ENCODE peak calls at places on chromosome 15, in four cellular contexts. O, U, E and A are unnamed samples.

GRCh38 chr15:51319539-51319938 is 18.9 kb downstream of the CYP19A1 start:
- DNase-seq in U (no peak), E (no peak), O (no peak), A (no peak)

GRCh38 chr15:78358114-78358513 is 18.0 kb downstream of the CRABP1 start:
- DNase-seq in E (no peak), O (no peak), U (no peak), A (no peak)

GRCh38 chr15:101147181-101147580 is 104.7 kb downstream of the CHSY1 start:
- DNase-seq in O (no peak), E (no peak), U (no peak), A (no peak)

GRCh38 chr15:35674873-35675781 is 129.2 kb upstream of the DPH6 start:
- DNase-seq in E (no peak), O (no peak), U (no peak), A (no peak)

GRCh38 chr15:41407341-41407740 is 5.0 kb upstream of the NDUFAF1 start:
- DNase-seq in E (no peak), U (no peak), O (no peak), A (no peak)

GRCh38 chr15:50891159-50891558 is 17.3 kb upstream of the AP4E1 start:
- DNase-seq in U (no peak), E (no peak), O (no peak), A (no peak)

GRCh38 chr15:69160976-69161877 is 792 bp downstream of the GLCE start:
- DNase-seq in O (no peak), U (peak; percentile 24), E (peak; percentile 64), A (no peak)

GRCh38 chr15:70094690-70095311 is 2.9 kb downstream of the TLE3 start:
- DNase-seq in E (no peak), U (peak; percentile 12), O (no peak), A (no peak)

GRCh38 chr15:88911766-88912118 is 1.4 kb downstream of the MFGE8 start:
- DNase-seq in O (no peak), U (no peak), E (peak; percentile 86), A (peak; percentile 89)

GRCh38 chr15:100973351-100974034 is 54.3 kb downstream of the LRRK1 start:
- DNase-seq in E (no peak), U (no peak), O (no peak), A (no peak)

GRCh38 chr15:33729648-33730047 is 238.6 kb upstream of the CHRM5 start:
- DNase-seq in O (no peak), E (no peak), U (no peak), A (no peak)

GRCh38 chr15:32704343-32705076 is 13.3 kb upstream of the GREM1 start:
- DNase-seq in E (no peak), U (no peak), O (no peak), A (no peak)

GRCh38 chr15:91116379-91117067 is 16.5 kb downstream of the SV2B start:
- DNase-seq in E (no peak), U (no peak), O (no peak), A (peak; percentile 10)

GRCh38 chr15:38547255-38547997 is 17.2 kb downstream of the RASGRP1 start:
- DNase-seq in U (no peak), O (no peak), E (no peak), A (no peak)

GRCh38 chr15:87752250-87752951 is 504.1 kb downstream of the NTRK3 start:
- DNase-seq in E (no peak), O (no peak), U (no peak), A (no peak)

GRCh38 chr15:90174140-90174891 is 26.8 kb upstream of the SEMA4B start:
- DNase-seq in U (no peak), E (peak; percentile 88), O (peak; percentile 55), A (peak; percentile 67)

GRCh38 chr15:71275566-71276354 is 160.5 kb downstream of the THSD4 start:
- DNase-seq in O (no peak), E (no peak), U (no peak), A (no peak)

GRCh38 chr15:51269496-51269895 is 68.9 kb downstream of the CYP19A1 start:
- DNase-seq in U (no peak), E (no peak), O (no peak), A (no peak)

GRCh38 chr15:60582370-60583036 is 103.6 kb upstream of the ICE2 start:
- DNase-seq in E (no peak), O (no peak), U (peak; percentile 61), A (no peak)

GRCh38 chr15:39666671-39667070 is 85.8 kb downstream of the THBS1 start:
- DNase-seq in E (no peak), O (no peak), U (no peak), A (no peak)

GRCh38 chr15:68020685-68021084 is 33.4 kb upstream of the PIAS1 start:
- DNase-seq in U (no peak), O (no peak), E (no peak), A (no peak)

GRCh38 chr15:73685981-73686380 is 1.8 kb downstream of the CD276 start:
- DNase-seq in O (no peak), U (no peak), E (no peak), A (no peak)

GRCh38 chr15:73685561-73685960 is 1.4 kb downstream of the CD276 start:
- DNase-seq in E (no peak), O (no peak), U (no peak), A (no peak)

GRCh38 chr15:73688455-73688854 is 4.3 kb downstream of the CD276 start:
- DNase-seq in U (no peak), E (peak; percentile 15), O (no peak), A (no peak)

GRCh38 chr15:73683624-73684536 is at the start of gene CD276:
- DNase-seq in O (peak; percentile 41), E (peak; percentile 90), U (no peak), A (peak; percentile 73)

DNA sequence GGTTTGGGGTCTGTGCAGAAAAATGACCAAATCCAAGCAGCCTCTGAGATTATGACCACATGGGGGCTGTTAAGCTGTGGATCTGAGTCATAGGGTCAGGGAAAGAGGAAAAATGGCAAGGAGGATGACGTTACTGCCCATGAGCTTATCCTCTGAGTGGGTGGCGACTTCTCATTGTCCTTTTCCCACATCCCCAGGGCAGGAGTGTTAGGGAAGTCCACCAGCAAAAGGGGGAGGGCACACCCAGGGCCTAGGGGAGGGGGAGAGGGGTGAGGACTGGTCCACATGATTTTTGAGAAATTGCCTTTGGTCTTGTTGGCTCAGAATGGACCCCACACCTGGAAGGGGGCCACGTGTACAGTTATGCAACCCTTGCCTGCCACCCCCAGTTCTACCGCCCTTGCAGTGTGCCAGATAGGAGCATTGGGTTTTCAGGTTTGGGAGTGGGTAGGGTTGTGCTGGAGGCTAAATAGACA is 2.6 kb downstream of the CD276 start:
- DNase-seq in O (no peak), E (no peak), U (no peak), A (no peak)
- H3K4me3 ChIP-seq in O (no peak overlapping the region), E (no peak overlapping the region), U (no peak overlapping the region), A (no peak overlapping the region)

GRCh38 chr15:49134683-49135341 is 20.6 kb downstream of the COPS2 start:
- DNase-seq in E (no peak), O (no peak), U (no peak), A (no peak)
- H3K36me3 ChIP-seq in E (peaks cover 6% of the 10 kb centered on the region), O (peaks cover 38% of the 10 kb centered on the region), U (peaks cover 92% of the 10 kb centered on the region), A (peaks cover 90% of the 10 kb centered on the region)

GRCh38 chr15:63504979-63505841 is 817 bp downstream of the USP3 start:
- DNase-seq in E (peak; percentile 78), U (peak; percentile 46), O (no peak), A (peak; percentile 62)

GRCh38 chr15:63505842-63506222 is 1.4 kb downstream of the USP3 start:
- DNase-seq in E (no peak), U (no peak), O (no peak), A (no peak)

GRCh38 chr15:63507878-63508818 is 3.8 kb downstream of the USP3 start:
- DNase-seq in O (no peak), E (no peak), U (no peak), A (no peak)

GRCh38 chr15:63504247-63504978 is at the start of gene USP3:
- DNase-seq in O (peak; percentile 71), E (peak; percentile 97), U (peak; percentile 95), A (peak; percentile 92)

GRCh38 chr15:63506537-63507035 is 2.2 kb downstream of the USP3 start:
- DNase-seq in E (no peak), U (peak; percentile 36), O (no peak), A (no peak)
- H3K4me3 ChIP-seq in E (peak overlapping the region; percentile 82), U (peak overlapping the region; percentile 96), O (peak overlapping the region; percentile 91), A (peak overlapping the region; percentile 88)

GRCh38 chr15:23035964-23036566 is 3.3 kb downstream of the TUBGCP5 start:
- DNase-seq in O (no peak), E (no peak), U (peak; percentile 38), A (no peak)

GRCh38 chr15:23039151-23039916 is at the start of gene TUBGCP5:
- DNase-seq in U (peak; percentile 97), O (peak; percentile 89), E (peak; percentile 99), A (peak; percentile 90)

GRCh38 chr15:23039917-23040281 is 530 bp upstream of the TUBGCP5 start:
- DNase-seq in U (no peak), E (no peak), O (no peak), A (no peak)

GRCh38 chr15:23038741-23039150 is 623 bp downstream of the TUBGCP5 start:
- DNase-seq in U (no peak), O (no peak), E (no peak), A (no peak)

GRCh38 chr15:23033979-23034378 is 5.4 kb downstream of the TUBGCP5 start:
- DNase-seq in U (no peak), E (no peak), O (no peak), A (no peak)
- H3K36me3 ChIP-seq in U (peaks cover 50% of the 10 kb centered on the region), E (peaks cover 3% of the 10 kb centered on the region), O (peaks cover 31% of the 10 kb centered on the region), A (peaks cover 3% of the 10 kb centered on the region)

GRCh38 chr15:36879568-36880225 is 220.7 kb downstream of the MEIS2 start:
- DNase-seq in E (no peak), U (no peak), O (no peak), A (no peak)

GRCh38 chr15:36880226-36880912 is 220.0 kb downstream of the MEIS2 start:
- DNase-seq in O (no peak), U (no peak), E (peak; percentile 42), A (no peak)

GRCh38 chr15:36878745-36879262 is 221.5 kb downstream of the MEIS2 start:
- DNase-seq in U (no peak), O (no peak), E (peak; percentile 36), A (no peak)

GRCh38 chr15:36877294-36877693 is 223.1 kb downstream of the MEIS2 start:
- DNase-seq in O (no peak), U (no peak), E (no peak), A (no peak)

GRCh38 chr15:36877796-36878744 is 222.3 kb downstream of the MEIS2 start:
- DNase-seq in O (no peak), U (no peak), E (peak; percentile 40), A (no peak)
- H3K4me3 ChIP-seq in O (peak overlapping the region; percentile 64), U (no peak overlapping the region), E (peak overlapping the region; percentile 48), A (peak overlapping the region; percentile 30)

DNA sequence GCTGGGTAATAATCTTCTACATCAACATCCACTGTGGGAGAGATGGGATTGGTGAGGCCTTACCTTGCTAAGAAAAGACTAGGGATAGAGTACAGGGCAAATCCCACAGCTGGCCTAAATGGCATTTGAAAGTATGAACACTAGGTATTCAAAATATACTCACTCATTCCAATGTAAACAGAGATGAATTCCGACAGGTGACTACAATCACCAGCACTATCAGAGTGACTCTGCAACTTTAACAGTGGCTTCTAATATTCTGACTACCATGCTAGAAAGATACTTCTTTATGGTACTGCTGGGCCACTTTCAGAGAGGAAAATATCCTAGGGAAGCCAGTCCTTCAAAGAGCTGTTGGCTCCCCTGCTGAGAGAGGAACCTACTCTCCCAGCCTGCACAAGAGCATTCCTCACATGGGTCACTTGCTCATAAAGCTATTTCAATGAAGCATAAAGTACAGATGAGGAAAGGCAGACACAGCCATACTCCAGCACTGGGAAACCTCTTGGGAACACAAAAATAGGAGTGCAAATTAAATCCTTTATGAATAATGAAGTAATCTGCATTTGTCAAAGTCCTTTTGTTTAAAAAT is 21.5 kb upstream of the MAN2C1 start:
- DNase-seq in U (no peak), E (no peak), O (no peak), A (no peak)
- H3K36me3 ChIP-seq in U (peaks cover 97% of the 10 kb centered on the region), E (peaks cover 25% of the 10 kb centered on the region), O (peaks cover 92% of the 10 kb centered on the region), A (peaks cover 2% of the 10 kb centered on the region)